ENCODE peak calls at places on chromosomes 4 and X, in seven cellular contexts. B is CD8-positive, alpha-beta memory T cell; X is left ventricle myocardium inferior; V is tibial artery; G is right lobe of liver; M is lower lobe of right lung; T is AG04450. H is an unnamed sample.

GRCh38 chr4:102345795-102346100 is 466 bp upstream of the SLC39A8 start:
- DNase-seq in B (no peak), X (no peak), V (no peak), G (no peak), M (no peak), T (no peak), H (no peak)

GRCh38 chrX:80285131-80285773 is 135.0 kb upstream of the TENT5D start:
- DNase-seq in B (no peak), X (no peak), V (no peak), G (no peak), M (no peak), T (no peak), H (no peak)

GRCh38 chrX:9587551-9588096 is 122.8 kb downstream of the TBL1X start:
- DNase-seq in B (no peak), X (no peak), V (no peak), G (no peak), M (no peak), T (no peak), H (no peak)

GRCh38 chr4:51998837-51999236 is 21.3 kb downstream of the LRRC66 start:
- DNase-seq in B (no peak), X (no peak), V (no peak), G (no peak), M (no peak), T (no peak), H (no peak)

GRCh38 chr4:184459413-184459812 is 14.9 kb downstream of the IRF2 start:
- DNase-seq in B (no peak), X (no peak), V (no peak), G (no peak), M (no peak), T (no peak), H (no peak)

GRCh38 chr4:61572160-61572559 is 372.0 kb downstream of the ADGRL3 start:
- DNase-seq in B (no peak), X (no peak), V (no peak), G (no peak), M (no peak), T (no peak), H (no peak)

GRCh38 chr4:41428941-41429669 is 108.9 kb upstream of the LIMCH1 start:
- DNase-seq in B (no peak), X (no peak), V (no peak), G (no peak), M (no peak), T (no peak), H (no peak)

GRCh38 chrX:123236868-123237267 is 52.8 kb downstream of the GRIA3 start:
- DNase-seq in B (no peak), X (no peak), V (no peak), G (no peak), M (no peak), T (no peak), H (no peak)

GRCh38 chr4:164252286-164252685 is 501.6 kb upstream of the SMIM31 start:
- DNase-seq in B (no peak), X (no peak), V (no peak), G (no peak), M (no peak), T (no peak), H (no peak)

GRCh38 chrX:17459596-17459995 is 84.6 kb downstream of the NHS start:
- DNase-seq in B (no peak), X (no peak), V (no peak), G (no peak), M (no peak), T (no peak), H (no peak)

GRCh38 chrX:24231169-24231568 is 81.6 kb downstream of the ZFX start:
- DNase-seq in B (no peak), X (no peak), V (no peak), G (no peak), M (no peak), T (peak; percentile 37), H (no peak)

GRCh38 chr4:135741583-135741982 is 1540.0 kb upstream of the PABPC4L start:
- DNase-seq in B (no peak), X (no peak), V (no peak), G (no peak), M (no peak), T (no peak), H (no peak)

GRCh38 chrX:109635151-109635550 is 10.2 kb upstream of the KCNE5 start:
- DNase-seq in B (no peak), X (no peak), V (no peak), G (no peak), M (no peak), T (no peak), H (no peak)

GRCh38 chr4:2275546-2276251 is 13.8 kb upstream of the MXD4 start:
- DNase-seq in B (no peak), X (no peak), V (no peak), G (no peak), M (peak; percentile 37), T (no peak), H (no peak)

GRCh38 chr4:2799444-2799911 is 6.6 kb downstream of the SH3BP2 start:
- DNase-seq in B (peak; percentile 44), X (peak; percentile 36), V (peak; percentile 25), G (peak; percentile 58), M (peak; percentile 72), T (no peak), H (no peak)

GRCh38 chr4:20074450-20074849 is 177.3 kb upstream of the SLIT2 start:
- DNase-seq in B (no peak), X (no peak), V (no peak), G (no peak), M (no peak), T (peak; percentile 1), H (no peak)

GRCh38 chr4:20078644-20079043 is 173.1 kb upstream of the SLIT2 start:
- DNase-seq in B (no peak), X (no peak), V (no peak), G (no peak), M (no peak), T (no peak), H (no peak)

GRCh38 chr4:20075479-20075878 is 176.2 kb upstream of the SLIT2 start:
- DNase-seq in B (no peak), X (no peak), V (no peak), G (no peak), M (no peak), T (no peak), H (no peak)
- H3K9me3 ChIP-seq in B (no peaks in the 10 kb centered on the region), X (no peaks in the 10 kb centered on the region), V (no peaks in the 10 kb centered on the region), G (no peaks in the 10 kb centered on the region), M (no peaks in the 10 kb centered on the region), T (no peaks in the 10 kb centered on the region), H (no peaks in the 10 kb centered on the region)

GRCh38 chrX:49661881-49662280 is 33.9 kb downstream of the PAGE1 start:
- DNase-seq in B (no peak), X (no peak), V (no peak), G (no peak), M (no peak), T (no peak), H (no peak)
- H3K9me3 ChIP-seq in B (no peaks in the 10 kb centered on the region), X (no peaks in the 10 kb centered on the region), V (no peaks in the 10 kb centered on the region), G (no peaks in the 10 kb centered on the region), M (no peaks in the 10 kb centered on the region), T (no peaks in the 10 kb centered on the region), H (no peaks in the 10 kb centered on the region)

GRCh38 chr4:141486375-141486997 is 149.9 kb upstream of the IL15 start:
- DNase-seq in B (no peak), X (no peak), V (no peak), G (no peak), M (no peak), T (peak; percentile 52), H (no peak)

DNA sequence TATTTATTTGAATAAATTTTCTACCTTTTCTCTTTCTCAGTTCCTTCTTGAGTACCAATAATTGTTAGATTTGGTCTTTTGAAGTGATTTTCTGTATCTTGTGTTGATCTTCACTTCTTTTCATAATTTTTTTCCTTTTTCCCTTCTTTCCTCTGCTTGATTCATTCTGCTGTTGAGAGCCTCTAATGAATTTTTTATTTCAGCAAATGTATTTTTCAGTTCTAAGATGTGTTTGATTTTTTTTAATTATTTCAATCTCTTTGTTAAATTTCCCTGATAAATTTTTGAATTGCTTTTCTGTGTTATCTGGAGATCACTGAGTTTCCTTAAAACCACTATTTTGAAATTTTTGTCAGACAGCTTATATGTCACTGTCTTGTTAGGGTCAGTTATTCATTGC is 155.4 kb upstream of the IL15 start:
- DNase-seq in B (no peak), X (no peak), V (no peak), G (no peak), M (no peak), T (no peak), H (no peak)
- H3K9me3 ChIP-seq in B (peaks cover 7% of the 10 kb centered on the region), X (peaks cover 41% of the 10 kb centered on the region), V (peaks cover 6% of the 10 kb centered on the region), G (no peaks in the 10 kb centered on the region), M (peaks cover 27% of the 10 kb centered on the region), T (peaks cover 5% of the 10 kb centered on the region), H (no peaks in the 10 kb centered on the region)

DNA sequence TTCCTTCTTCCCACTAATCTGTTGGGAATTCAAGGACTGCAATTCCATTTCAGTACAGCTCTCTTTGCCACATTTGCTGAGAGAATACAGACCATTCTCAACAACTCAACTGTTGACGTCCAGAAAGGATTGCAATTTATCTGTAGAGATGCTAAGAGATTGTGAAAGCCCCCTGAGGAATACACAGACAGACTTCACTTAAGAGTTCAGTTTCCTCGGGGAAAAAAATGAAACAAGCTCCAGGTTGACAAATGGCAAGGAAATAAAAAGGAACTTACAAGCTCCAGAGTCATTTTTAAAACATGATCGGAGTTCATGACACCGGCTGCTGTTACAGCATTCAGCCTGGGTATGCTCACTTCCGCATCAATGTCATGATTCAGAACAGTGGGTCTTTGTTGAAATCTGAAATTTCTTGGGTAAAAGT is 13.8 kb downstream of the TLR10 start:
- DNase-seq in B (no peak), X (no peak), V (no peak), G (no peak), M (no peak), T (no peak), H (no peak)
- H3K9me3 ChIP-seq in B (no peaks in the 10 kb centered on the region), X (peaks cover under 1% of the 10 kb centered on the region), V (no peaks in the 10 kb centered on the region), G (no peaks in the 10 kb centered on the region), M (no peaks in the 10 kb centered on the region), T (peaks cover 3% of the 10 kb centered on the region), H (no peaks in the 10 kb centered on the region)

H was measured in T-helper 17 cell.